ENCODE peak calls at places on chromosomes 3 and 15, in seven cellular contexts. L is upper lobe of right lung, Q is SW480, Y is substantia nigra, U is fibroblast of mammary gland, W is NCI-H1092 treated with DMSO at 0.1 percent for 48 hours, C is amniotic stem cell. V is an unnamed sample.

GRCh38 chr3:96863129-96863740 is 48.8 kb downstream of the EPHA6 start:
- DNase-seq in W (peak), C (no peak), Y (no peak), U (peak), L (no peak), Q (peak), V (peak)

GRCh38 chr3:134201201-134202130 is 49.2 kb downstream of the RYK start:
- DNase-seq in Y (no peak), L (no peak), C (peak), W (no peak), U (peak), Q (peak), V (no peak)

GRCh38 chr3:40546811-40547210 is 22.1 kb downstream of the ZNF621 start:
- DNase-seq in Y (no peak), W (no peak), L (no peak), Q (no peak), U (peak), C (no peak), V (no peak)

GRCh38 chr15:92012368-92012629 is 158.8 kb downstream of the SLCO3A1 start:
- DNase-seq in L (no peak), U (peak), C (no peak), Q (peak), Y (no peak), W (no peak), V (no peak)

GRCh38 chr3:87437765-87438164 is 161.4 kb upstream of the POU1F1 start:
- DNase-seq in L (no peak), Y (no peak), C (no peak), U (no peak), Q (no peak), W (no peak), V (no peak)

GRCh38 chr3:47047673-47048072 is 68.2 kb downstream of the NBEAL2 start:
- DNase-seq in U (no peak), C (no peak), Y (no peak), L (no peak), Q (no peak), W (no peak), V (no peak)

GRCh38 chr15:58761010-58761388 is 10.1 kb upstream of the MINDY2 start:
- DNase-seq in Y (no peak), U (no peak), C (no peak), L (no peak), Q (no peak), W (no peak), V (no peak)

GRCh38 chr3:8776406-8776805 is 7.0 kb upstream of the OXTR start:
- DNase-seq in W (no peak), C (no peak), Q (no peak), Y (no peak), L (no peak), U (peak), V (no peak)

GRCh38 chr15:83012038-83012490 is 625 bp upstream of the C15orf40 start:
- DNase-seq in C (no peak), L (no peak), Q (peak), U (peak), W (peak), Y (no peak), V (no peak)

GRCh38 chr15:93861413-93861812 is 369.9 kb upstream of the MCTP2 start:
- DNase-seq in Y (no peak), Q (no peak), W (no peak), C (no peak), L (no peak), U (peak), V (no peak)

GRCh38 chr3:194623449-194624290 is 9.5 kb downstream of the TMEM44 start:
- DNase-seq in L (no peak), Y (no peak), Q (no peak), W (no peak), C (no peak), U (no peak), V (no peak)

GRCh38 chr3:72265250-72265649 is 480.3 kb upstream of the PROK2 start:
- DNase-seq in Y (no peak), U (peak), C (no peak), Q (peak), W (peak), L (no peak), V (no peak)

GRCh38 chr15:90037510-90037860 is 36.4 kb downstream of the ZNF710 start:
- DNase-seq in W (no peak), Q (no peak), U (peak), C (no peak), L (no peak), Y (no peak), V (no peak)

GRCh38 chr15:22904736-22905135 is 66.3 kb downstream of the NIPA2 start:
- DNase-seq in Y (no peak), Q (no peak), W (peak), C (no peak), U (no peak), L (no peak), V (no peak)

GRCh38 chr3:129563850-129564535 is 21.0 kb downstream of the H1-8 start:
- DNase-seq in Y (no peak), C (no peak), L (no peak), W (no peak), U (peak), Q (no peak), V (no peak)

GRCh38 chr3:988790-989189 is 104.0 kb upstream of the CNTN6 start:
- DNase-seq in C (no peak), W (no peak), U (no peak), Q (no peak), Y (no peak), L (no peak), V (no peak)

GRCh38 chr15:85530079-85530478 is 149.7 kb downstream of the AKAP13 start:
- DNase-seq in Q (no peak), L (no peak), W (no peak), Y (no peak), U (no peak), C (no peak), V (no peak)

GRCh38 chr15:87681054-87681453 is 575.5 kb downstream of the NTRK3 start:
- DNase-seq in W (no peak), C (no peak), L (no peak), U (no peak), Q (no peak), Y (no peak), V (no peak)

GRCh38 chr3:10550705-10551104 is 45.3 kb upstream of the ATP2B2 start:
- DNase-seq in L (peak), Q (no peak), W (no peak), C (no peak), U (no peak), Y (no peak), V (no peak)

GRCh38 chr15:69526086-69526485 is 73.5 kb downstream of the RPLP1 start:
- DNase-seq in L (no peak), Y (no peak), Q (no peak), U (peak), W (no peak), C (no peak), V (no peak)

GRCh38 chr3:160801386-160802118 is 45.5 kb downstream of the PPM1L start:
- DNase-seq in U (peak), L (no peak), Q (no peak), Y (peak), W (no peak), C (no peak), V (no peak)

GRCh38 chr3:44974406-44974805 is 1.6 kb downstream of the ZDHHC3 start:
- DNase-seq in U (no peak), Y (no peak), C (no peak), L (no peak), Q (no peak), W (no peak), V (no peak)

GRCh38 chr3:57446318-57446841 is 97.8 kb downstream of the DNAH12 start:
- DNase-seq in W (no peak), Q (no peak), U (peak), C (no peak), Y (no peak), L (no peak), V (no peak)

GRCh38 chr3:192332386-192333291 is 394.7 kb downstream of the FGF12 start:
- DNase-seq in L (no peak), Y (no peak), Q (no peak), U (no peak), C (no peak), W (no peak), V (no peak)

GRCh38 chr3:40018369-40018768 is 209.0 kb downstream of the MYRIP start:
- DNase-seq in Q (no peak), U (no peak), L (no peak), C (no peak), Y (no peak), W (no peak), V (no peak)

GRCh38 chr3:85360742-85361387 is 402.1 kb downstream of the CADM2 start:
- DNase-seq in Q (peak), U (peak), W (peak), Y (peak), L (no peak), C (no peak), V (peak)

GRCh38 chr15:26438718-26439117 is 334.1 kb downstream of the GABRB3 start:
- DNase-seq in Q (peak), C (no peak), L (no peak), Y (no peak), W (no peak), U (no peak), V (no peak)

GRCh38 chr15:76196286-76196948 is 114.9 kb downstream of the ETFA start:
- DNase-seq in U (peak), C (peak), Y (peak), Q (peak), L (peak), W (no peak), V (no peak)

GRCh38 chr3:187679638-187680396 is 9.6 kb upstream of the SST start:
- DNase-seq in Q (peak), U (peak), Y (peak), W (peak), C (no peak), L (peak), V (peak)

GRCh38 chr3:170953229-170953628 is 44.8 kb upstream of the EIF5A2 start:
- DNase-seq in L (no peak), Q (no peak), U (no peak), C (no peak), W (no peak), Y (no peak), V (no peak)

GRCh38 chr3:30689202-30689641 is 82.8 kb downstream of the TGFBR2 start:
- DNase-seq in Q (peak), L (no peak), Y (peak), C (no peak), W (peak), U (peak), V (no peak)

GRCh38 chr3:87413821-87414220 is 137.4 kb upstream of the POU1F1 start:
- DNase-seq in Y (no peak), W (no peak), Q (no peak), C (no peak), L (no peak), U (no peak), V (no peak)

GRCh38 chr3:73602171-73602570 is 22.6 kb downstream of the PDZRN3 start:
- DNase-seq in U (peak), L (no peak), W (no peak), Q (no peak), C (peak), Y (no peak), V (no peak)

GRCh38 chr3:1848935-1849334 is 249.7 kb upstream of the CNTN4 start:
- DNase-seq in W (no peak), L (no peak), Y (no peak), Q (no peak), U (no peak), C (no peak), V (no peak)